ENCODE peak calls at places on chromosomes 2 and 18, in six cellular contexts. G is stomach, V is SK-N-SH, R is A549, T is SJSA1, F is vagina. Z is an unnamed sample.

GRCh38 chr2:30956995-30957394 is 149.7 kb upstream of the CAPN13 start:
- DNase-seq in G (no peak), V (no peak), R (no peak), T (no peak), F (no peak), Z (no peak)

GRCh38 chr18:54608008-54608642 is 17.1 kb downstream of the DYNAP start:
- DNase-seq in G (no peak), V (no peak), R (no peak), T (no peak), F (no peak), Z (no peak)

GRCh38 chr18:23053756-23054457 is 81.4 kb upstream of the CABLES1 start:
- DNase-seq in G (peak), V (peak), R (peak), T (no peak), F (no peak), Z (no peak)

GRCh38 chr2:122515731-122516130 is 760.3 kb downstream of the TSN start:
- DNase-seq in G (no peak), V (no peak), R (no peak), T (no peak), F (no peak), Z (no peak)

GRCh38 chr2:214139630-214140284 is 271.1 kb upstream of the VWC2L start:
- DNase-seq in G (no peak), V (no peak), R (no peak), T (no peak), F (no peak), Z (no peak)

GRCh38 chr18:2304378-2305175 is 266.7 kb downstream of the METTL4 start:
- DNase-seq in G (no peak), V (no peak), R (no peak), T (no peak), F (no peak), Z (no peak)

GRCh38 chr2:156589381-156590079 is 153.4 kb downstream of the GPD2 start:
- DNase-seq in G (peak), V (peak), R (peak), T (peak), F (no peak), Z (no peak)

GRCh38 chr2:149017116-149017985 is 21.1 kb upstream of the LYPD6B start:
- DNase-seq in G (peak), V (peak), R (peak), T (peak), F (no peak), Z (no peak)

GRCh38 chr2:223952280-223952968 is 4.8 kb upstream of the MRPL44 start:
- DNase-seq in G (no peak), V (no peak), R (no peak), T (no peak), F (no peak), Z (no peak)

GRCh38 chr18:22816266-22817176 is 116.6 kb upstream of the RBBP8 start:
- DNase-seq in G (no peak), V (no peak), R (no peak), T (no peak), F (no peak), Z (no peak)

GRCh38 chr18:75408554-75409506 is 18.7 kb downstream of the SMIM21 start:
- DNase-seq in G (no peak), V (no peak), R (peak), T (peak), F (no peak), Z (peak)

GRCh38 chr2:85717308-85718005 is 23.3 kb downstream of the GNLY start:
- DNase-seq in G (no peak), V (peak), R (no peak), T (no peak), F (no peak), Z (no peak)

GRCh38 chr2:120863661-120864320 is 128.1 kb downstream of the GLI2 start:
- DNase-seq in G (peak), V (no peak), R (peak), T (peak), F (no peak), Z (no peak)

GRCh38 chr2:61249521-61250071 is 87.6 kb downstream of the C2orf74 start:
- DNase-seq in G (no peak), V (no peak), R (no peak), T (no peak), F (no peak), Z (no peak)

GRCh38 chr2:88212251-88212790 is 42.2 kb downstream of the THNSL2 start:
- DNase-seq in G (no peak), V (no peak), R (no peak), T (no peak), F (peak), Z (no peak)

GRCh38 chr2:237149425-237149824 is 63.7 kb downstream of the COPS8 start:
- DNase-seq in G (no peak), V (no peak), R (no peak), T (no peak), F (no peak), Z (no peak)

GRCh38 chr2:228657807-228658402 is 476.4 kb upstream of the SPHKAP start:
- DNase-seq in G (no peak), V (peak), R (peak), T (no peak), F (no peak), Z (no peak)

GRCh38 chr2:152716805-152717241 is 438 bp downstream of the PRPF40A start:
- DNase-seq in G (no peak), V (peak), R (peak), T (no peak), F (no peak), Z (no peak)

GRCh38 chr2:96819101-96819875 is 3.2 kb downstream of the CNNM3 start:
- DNase-seq in G (peak), V (peak), R (no peak), T (no peak), F (no peak), Z (no peak)

GRCh38 chr2:160271166-160272086 is 71.4 kb upstream of the ITGB6 start:
- DNase-seq in G (no peak), V (no peak), R (no peak), T (no peak), F (no peak), Z (no peak)

GRCh38 chr2:160268382-160268781 is 68.3 kb upstream of the ITGB6 start:
- DNase-seq in G (no peak), V (no peak), R (no peak), T (no peak), F (no peak), Z (no peak)

GRCh38 chr2:160269803-160270570 is 69.9 kb upstream of the ITGB6 start:
- DNase-seq in G (peak), V (peak), R (peak), T (peak), F (no peak), Z (no peak)

GRCh38 chr2:160269365-160269764 is 69.3 kb upstream of the ITGB6 start:
- DNase-seq in G (no peak), V (no peak), R (no peak), T (no peak), F (no peak), Z (no peak)

GRCh38 chr2:160270571-160271113 is 70.6 kb upstream of the ITGB6 start:
- DNase-seq in G (peak), V (peak), R (peak), T (no peak), F (no peak), Z (no peak)
- H3K4me3 ChIP-seq in G (peak), V (no peak), R (peak), T (peak), F (peak), Z (no peak)

DNA sequence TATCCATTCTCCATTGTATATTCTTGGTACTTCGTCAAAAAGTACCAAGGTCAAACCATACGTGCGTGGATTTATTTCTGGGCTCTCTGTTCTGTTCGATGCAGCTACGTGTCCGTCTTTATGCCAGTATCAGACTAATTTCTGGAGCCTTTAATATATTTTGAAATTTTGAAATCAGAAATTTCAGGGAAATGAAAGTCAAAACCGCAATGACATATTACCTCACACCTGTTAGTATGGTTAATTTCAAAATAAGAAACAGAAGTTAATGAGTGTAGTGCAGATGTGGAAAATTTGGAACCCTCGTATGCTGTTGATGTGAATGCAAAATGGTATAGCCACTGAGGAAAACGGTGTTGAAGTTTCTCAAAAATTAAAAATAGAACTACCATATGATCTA is 156.1 kb upstream of the TRIB2 start:
- DNase-seq in G (no peak), V (no peak), R (no peak), T (no peak), F (no peak), Z (no peak)
- H3K4me3 ChIP-seq in G (no peak), V (no peak), R (no peak), T (no peak), F (no peak), Z (no peak)

GRCh38 chr2:113169002-113169530 is 4.7 kb upstream of the PSD4 start:
- DNase-seq in G (no peak), V (no peak), R (no peak), T (no peak), F (no peak), Z (no peak)
- H3K4me3 ChIP-seq in G (no peak), V (no peak), R (no peak), T (no peak), F (no peak), Z (no peak)

DNA sequence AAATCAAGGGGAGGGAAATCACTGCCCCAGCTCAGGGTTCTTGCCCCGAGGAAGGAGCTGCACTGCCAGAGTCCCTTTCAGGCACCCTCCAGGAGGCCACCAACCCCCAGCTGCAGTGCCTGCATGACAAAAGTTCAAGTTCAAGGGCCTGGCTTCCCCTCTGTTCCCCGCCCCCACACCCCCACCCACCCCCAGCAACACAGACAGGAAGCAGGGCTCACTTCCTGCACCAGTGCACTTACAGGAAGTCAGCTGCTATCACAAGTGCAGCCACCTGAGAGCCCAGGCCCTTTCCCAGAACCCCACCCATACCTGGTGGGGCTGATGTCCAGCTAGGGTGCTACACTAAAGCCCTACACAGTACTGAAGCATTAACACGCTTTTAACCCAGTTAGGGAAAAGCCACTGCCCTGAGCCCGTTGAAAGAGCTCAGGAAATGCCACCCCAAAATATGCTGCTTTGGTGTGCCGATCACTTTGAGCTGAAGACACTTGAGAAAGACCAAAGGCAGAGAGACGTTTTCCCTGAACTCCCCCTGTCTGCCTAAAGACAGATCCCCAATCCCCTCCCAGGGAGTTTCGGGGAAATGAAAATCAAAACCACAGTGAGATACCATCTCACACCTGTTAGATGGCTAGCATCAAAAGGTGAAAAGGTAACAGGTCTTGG is 109.9 kb upstream of the CAB39 start:
- DNase-seq in G (no peak), V (no peak), R (no peak), T (no peak), F (no peak), Z (no peak)
- H3K4me3 ChIP-seq in G (no peak), V (no peak), R (no peak), T (no peak), F (no peak), Z (no peak)

GRCh38 chr2:38960609-38961320 is 71.1 kb downstream of the ARHGEF33 start:
- DNase-seq in G (no peak), V (no peak), R (no peak), T (no peak), F (no peak), Z (no peak)
- H3K4me3 ChIP-seq in G (peak), V (peak), R (no peak), T (no peak), F (peak), Z (peak)

DNA sequence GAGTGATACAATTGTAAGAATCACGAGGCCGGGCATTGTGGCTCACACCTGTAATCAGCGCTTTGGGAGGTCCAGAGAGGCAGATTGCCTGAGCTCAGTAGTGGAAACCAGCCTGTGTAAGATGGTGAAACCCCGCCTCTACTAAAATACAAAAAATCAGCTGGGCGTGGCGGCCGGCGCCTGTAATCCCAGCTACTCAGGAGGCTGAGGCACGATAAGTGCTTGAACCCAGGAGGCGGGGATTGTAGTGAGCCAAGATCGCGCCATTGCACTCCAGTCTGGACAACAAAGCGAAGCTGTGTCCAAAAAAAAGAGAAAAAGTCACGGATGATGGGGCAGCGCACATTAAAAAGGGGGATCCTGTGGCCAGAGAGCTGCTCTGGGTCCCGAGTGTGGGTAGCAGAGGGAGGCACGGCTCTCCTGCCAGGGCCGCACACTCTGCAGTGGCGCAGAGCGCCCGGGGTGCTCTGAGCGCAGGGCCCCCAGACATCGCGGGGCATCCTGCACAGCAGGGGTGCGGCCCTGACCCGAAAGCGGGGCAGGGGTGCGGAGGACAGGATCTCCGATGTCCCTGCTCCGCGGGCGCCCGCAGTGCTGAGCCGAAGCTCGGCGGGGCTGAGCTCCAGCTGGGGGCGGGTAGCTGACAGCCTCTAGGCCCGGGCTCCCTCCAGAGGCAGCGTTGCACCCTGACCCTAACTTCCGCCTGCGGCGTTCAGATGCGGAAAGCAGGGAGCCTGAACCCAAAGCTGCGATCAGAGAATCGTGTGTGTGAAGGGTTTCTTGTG is 30.4 kb upstream of the RAB6D start:
- DNase-seq in G (no peak), V (no peak), R (no peak), T (no peak), F (no peak), Z (no peak)
- H3K4me3 ChIP-seq in G (no peak), V (no peak), R (no peak), T (no peak), F (no peak), Z (no peak)

GRCh38 chr2:190173382-190173781 is 110.9 kb upstream of the MSTN start:
- DNase-seq in G (no peak), V (no peak), R (no peak), T (no peak), F (no peak), Z (no peak)
- H3K4me3 ChIP-seq in G (no peak), V (no peak), R (no peak), T (no peak), F (no peak), Z (no peak)

DNA sequence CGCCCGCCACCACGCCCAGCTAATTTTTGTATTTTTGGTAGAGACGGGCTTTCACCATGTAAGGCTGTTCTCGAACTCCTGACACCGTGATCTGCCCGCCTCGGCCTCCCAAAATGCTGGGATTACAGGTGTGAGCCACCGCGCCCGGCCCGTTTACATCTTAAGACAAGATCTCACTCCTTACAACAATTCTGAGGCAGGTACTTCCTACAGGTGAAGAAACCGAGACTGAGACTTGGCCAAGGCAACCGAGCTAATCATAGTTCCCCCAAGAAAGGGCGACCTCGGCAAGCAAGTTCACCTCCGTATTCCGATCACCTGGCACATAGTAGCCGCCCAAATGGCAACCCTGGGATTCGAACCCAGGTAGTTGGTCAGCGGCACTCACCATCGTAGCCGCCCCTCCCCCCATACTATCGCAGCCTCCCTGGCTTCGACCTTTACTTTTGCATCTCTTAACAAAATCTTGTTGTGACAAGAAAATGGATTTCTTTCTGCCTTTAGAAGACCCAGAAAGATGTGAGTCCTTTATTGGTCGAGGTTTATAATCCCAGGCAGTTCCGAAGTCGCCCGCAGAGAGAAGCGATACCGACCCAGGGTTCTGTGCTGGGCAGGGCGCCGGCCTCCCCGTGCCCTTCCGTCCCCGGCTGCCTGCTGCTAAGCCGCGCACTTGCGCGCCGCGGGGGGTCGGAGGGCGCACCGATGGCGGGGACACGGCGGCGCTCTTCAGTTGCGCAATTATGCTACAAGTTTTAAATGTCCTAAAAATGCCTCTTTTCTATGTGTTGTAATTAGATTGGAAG is 1.1 kb upstream of the FZD5 start:
- DNase-seq in G (no peak), V (no peak), R (no peak), T (no peak), F (no peak), Z (no peak)
- H3K4me3 ChIP-seq in G (peak), V (no peak), R (no peak), T (no peak), F (peak), Z (no peak)